ENCODE peak calls at places on chromosomes 6 and 20, in seven cellular contexts. W is OCI-LY7; R is AG04450; L is sigmoid colon; N is fibroblast of lung; B is A673; P is CD8-positive, alpha-beta T cell. K is an unnamed sample.

GRCh38 chr20:47456952-47457724 is 44.5 kb upstream of the NCOA3 start:
- DNase-seq in W (no peak), R (no peak), L (no peak), N (peak), B (no peak), P (no peak), K (no peak)

GRCh38 chr20:46865824-46866223 is 28.8 kb upstream of the EYA2 start:
- DNase-seq in W (no peak), R (no peak), L (no peak), N (no peak), B (no peak), P (no peak), K (no peak)

GRCh38 chr20:63378626-63379025 is 17.5 kb upstream of the CHRNA4 start:
- DNase-seq in W (no peak), R (no peak), L (no peak), N (no peak), B (no peak), P (peak), K (no peak)

GRCh38 chr6:85747093-85747492 is 104.4 kb upstream of the SYNCRIP start:
- DNase-seq in W (no peak), R (no peak), L (no peak), N (peak), B (no peak), P (no peak), K (no peak)

GRCh38 chr6:165571068-165571682 is 91.9 kb downstream of the PDE10A start:
- DNase-seq in W (no peak), R (no peak), L (no peak), N (peak), B (no peak), P (no peak), K (no peak)

GRCh38 chr6:21726676-21727075 is 133.1 kb downstream of the SOX4 start:
- DNase-seq in W (no peak), R (no peak), L (no peak), N (peak), B (no peak), P (no peak), K (no peak)

GRCh38 chr20:52524865-52525264 is 333.3 kb upstream of the ZFP64 start:
- DNase-seq in W (no peak), R (no peak), L (no peak), N (peak), B (no peak), P (no peak), K (no peak)

GRCh38 chr20:47144463-47144862 is 212.0 kb downstream of the ZMYND8 start:
- DNase-seq in W (no peak), R (no peak), L (no peak), N (no peak), B (no peak), P (no peak), K (no peak)

GRCh38 chr6:43943099-43943766 is 173.2 kb downstream of the VEGFA start:
- DNase-seq in W (no peak), R (no peak), L (peak), N (no peak), B (no peak), P (no peak), K (no peak)

GRCh38 chr20:22775671-22776139 is 191.3 kb upstream of the FOXA2 start:
- DNase-seq in W (no peak), R (no peak), L (no peak), N (peak), B (no peak), P (no peak), K (no peak)

GRCh38 chr20:50369225-50370035 is 140.8 kb upstream of the PTPN1 start:
- DNase-seq in W (no peak), R (no peak), L (no peak), N (no peak), B (no peak), P (no peak), K (peak)

GRCh38 chr6:30763618-30764489 is 19.5 kb upstream of the IER3 start:
- DNase-seq in W (no peak), R (no peak), L (no peak), N (peak), B (peak), P (no peak), K (no peak)

GRCh38 chr20:16129411-16129810 is 443.8 kb downstream of the KIF16B start:
- DNase-seq in W (no peak), R (no peak), L (no peak), N (no peak), B (no peak), P (no peak), K (no peak)

GRCh38 chr20:62752671-62753501 is 43.4 kb upstream of the MRGBP start:
- DNase-seq in W (no peak), R (peak), L (no peak), N (peak), B (no peak), P (peak), K (no peak)

GRCh38 chr6:20952605-20953004 is 418.3 kb downstream of the CDKAL1 start:
- DNase-seq in W (no peak), R (peak), L (no peak), N (peak), B (peak), P (no peak), K (no peak)

GRCh38 chr20:44694159-44694558 is 21.0 kb upstream of the CCN5 start:
- DNase-seq in W (no peak), R (no peak), L (no peak), N (no peak), B (no peak), P (no peak), K (no peak)

GRCh38 chr6:129748901-129749748 is 39.1 kb upstream of the ARHGAP18 start:
- DNase-seq in W (no peak), R (no peak), L (no peak), N (peak), B (peak), P (no peak), K (no peak)

GRCh38 chr6:168272379-168273011 is 47.1 kb downstream of the DACT2 start:
- DNase-seq in W (no peak), R (no peak), L (no peak), N (no peak), B (no peak), P (no peak), K (no peak)

GRCh38 chr6:10883312-10884244 is 1.7 kb upstream of the GCM2 start:
- DNase-seq in W (no peak), R (no peak), L (no peak), N (no peak), B (no peak), P (no peak), K (no peak)
- H3K4me3 ChIP-seq in W (no peak), R (no peak), L (no peak), N (no peak), B (no peak), P (no peak), K (no peak)

DNA sequence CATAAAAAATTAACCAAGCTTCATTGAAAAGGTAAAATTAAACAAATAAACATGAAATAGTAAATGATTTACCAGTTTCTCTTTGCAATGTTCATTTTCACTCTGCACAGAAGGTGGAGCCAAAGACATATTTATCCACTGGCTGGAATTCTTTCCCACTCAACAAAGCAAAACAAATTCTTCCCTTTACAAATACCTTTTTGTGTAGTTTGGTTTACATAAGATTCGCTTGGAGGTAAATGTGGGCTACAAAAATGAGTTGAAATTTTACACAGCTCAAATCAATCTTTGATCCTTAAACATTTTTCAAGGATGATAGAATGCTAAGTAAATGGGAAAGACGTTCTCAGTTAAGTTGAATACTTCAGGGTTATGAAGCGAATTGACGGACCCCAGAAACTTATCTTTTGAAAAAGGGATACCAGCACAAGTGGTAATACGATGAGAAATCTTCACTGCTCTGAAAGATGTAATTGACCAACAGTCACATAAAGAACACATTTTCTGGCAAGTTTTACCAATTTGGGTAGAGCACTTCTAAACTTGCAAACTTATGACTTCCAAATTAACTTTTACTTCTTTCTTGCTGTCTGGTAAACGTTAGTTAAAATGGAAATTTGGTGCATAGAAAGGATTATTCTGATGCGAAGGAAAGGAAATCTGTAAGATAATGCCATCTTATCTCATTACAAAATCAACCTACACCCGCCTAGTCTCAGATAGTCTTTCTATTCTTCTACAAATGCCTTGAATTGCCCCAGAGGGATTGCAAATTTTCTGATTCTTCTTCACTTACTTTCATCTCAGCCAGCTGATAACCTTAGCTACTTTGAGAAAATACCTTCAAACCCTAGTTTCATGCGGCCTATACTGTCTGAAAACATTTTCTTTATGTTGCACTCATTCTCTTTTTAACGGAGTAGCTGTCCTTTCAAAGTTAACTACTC is 4.7 kb upstream of the GJA1 start:
- DNase-seq in W (no peak), R (peak), L (no peak), N (peak), B (peak), P (no peak), K (no peak)
- TF ChIP-seq CTCF in W (peak), R (peak), L (peak), N (peak), B (peak), P (no peak), K (peak)

GRCh38 chr6:124200661-124201060 is 397.0 kb downstream of the NKAIN2 start:
- DNase-seq in W (no peak), R (no peak), L (no peak), N (no peak), B (no peak), P (no peak), K (no peak)
- H3K4me3 ChIP-seq in W (no peak), R (no peak), L (no peak), N (no peak), B (no peak), P (no peak), K (no peak)

GRCh38 chr6:148021135-148021534 is 321.5 kb upstream of the SASH1 start:
- DNase-seq in W (no peak), R (no peak), L (no peak), N (no peak), B (no peak), P (no peak), K (no peak)

GRCh38 chr6:148021715-148022114 is 320.9 kb upstream of the SASH1 start:
- DNase-seq in W (no peak), R (no peak), L (no peak), N (no peak), B (no peak), P (no peak), K (peak)

DNA sequence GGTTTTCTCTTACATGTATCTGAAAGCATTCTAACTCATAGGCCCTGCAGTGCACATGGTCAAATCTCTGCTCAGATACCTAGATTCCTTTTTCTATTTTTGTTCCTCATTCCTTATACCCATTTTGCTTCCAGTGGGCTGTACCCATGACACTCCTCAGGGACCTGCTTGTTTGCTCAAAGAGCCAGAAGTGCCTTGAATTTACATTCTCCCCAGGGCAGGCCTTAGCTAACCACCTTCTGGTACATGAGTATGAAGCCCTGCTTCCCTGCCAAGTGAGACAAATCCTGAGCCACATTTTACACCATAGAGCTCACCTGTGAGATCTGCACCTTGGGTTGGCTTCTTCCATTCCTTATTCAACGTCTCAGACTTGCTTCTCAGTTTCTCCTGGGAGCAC is 326.6 kb upstream of the SASH1 start:
- DNase-seq in W (no peak), R (no peak), L (no peak), N (no peak), B (no peak), P (no peak), K (no peak)
- TF ChIP-seq CTCF in W (no peak), R (no peak), L (no peak), N (no peak), B (no peak), P (no peak), K (no peak)

GRCh38 chr6:5996701-5997419 is 9.9 kb downstream of the NRN1 start:
- DNase-seq in W (no peak), R (no peak), L (no peak), N (no peak), B (peak), P (no peak), K (no peak)

GRCh38 chr6:5999688-6000608 is 6.8 kb downstream of the NRN1 start:
- DNase-seq in W (no peak), R (no peak), L (no peak), N (no peak), B (no peak), P (no peak), K (no peak)

GRCh38 chr6:5998236-5998635 is 8.5 kb downstream of the NRN1 start:
- DNase-seq in W (no peak), R (no peak), L (no peak), N (no peak), B (no peak), P (no peak), K (no peak)

GRCh38 chr6:5997420-5998093 is 9.2 kb downstream of the NRN1 start:
- DNase-seq in W (peak), R (no peak), L (no peak), N (no peak), B (peak), P (no peak), K (no peak)

GRCh38 chr6:5998741-5999687 is 7.7 kb downstream of the NRN1 start:
- DNase-seq in W (no peak), R (no peak), L (peak), N (no peak), B (peak), P (no peak), K (no peak)
- H3K4me3 ChIP-seq in W (no peak), R (no peak), L (peak), N (peak), B (peak), P (no peak), K (no peak)

GRCh38 chr6:2693191-2693590 is 57.5 kb downstream of the MYLK4 start:
- DNase-seq in W (no peak), R (no peak), L (no peak), N (no peak), B (no peak), P (no peak), K (no peak)

GRCh38 chr6:2697291-2697690 is 53.4 kb downstream of the MYLK4 start:
- DNase-seq in W (no peak), R (no peak), L (no peak), N (no peak), B (no peak), P (no peak), K (no peak)

DNA sequence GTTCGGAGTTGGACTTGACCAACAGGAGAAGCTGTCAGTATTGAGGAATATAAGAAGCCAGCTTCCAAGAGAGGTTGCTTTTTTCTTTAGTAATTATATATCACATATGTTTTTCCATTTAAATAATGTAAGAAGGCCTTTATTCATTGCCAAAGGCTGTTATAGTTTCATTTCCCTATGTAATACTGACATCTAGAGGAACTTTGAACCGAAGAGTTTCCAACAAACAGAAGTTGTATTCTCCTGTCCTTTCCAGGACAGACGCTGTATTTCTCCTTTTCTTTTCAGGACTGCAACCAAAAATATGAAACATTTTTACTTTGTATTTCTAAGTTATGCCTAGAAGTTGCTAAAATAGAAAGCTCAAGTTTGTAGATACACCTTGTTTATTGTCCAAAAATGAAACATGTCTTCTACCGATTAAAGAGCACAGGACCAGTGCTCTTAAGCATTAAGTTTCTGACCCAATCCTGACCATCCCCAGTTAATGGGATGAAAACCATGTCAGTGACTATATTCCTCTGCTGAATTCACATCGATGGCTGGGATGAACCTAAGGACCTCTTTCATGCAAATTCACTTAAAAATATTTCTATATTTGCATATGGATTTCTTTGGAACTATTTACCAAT is 55.1 kb downstream of the MYLK4 start:
- DNase-seq in W (peak), R (peak), L (no peak), N (peak), B (peak), P (no peak), K (no peak)
- TF ChIP-seq CTCF in W (peak), R (peak), L (no peak), N (peak), B (peak), P (no peak), K (no peak)

GRCh38 chr6:116005508-116005855 is 55.2 kb downstream of the FRK start:
- DNase-seq in W (no peak), R (no peak), L (no peak), N (no peak), B (no peak), P (no peak), K (no peak)

GRCh38 chr6:116011096-116011401 is 49.6 kb downstream of the FRK start:
- DNase-seq in W (no peak), R (no peak), L (no peak), N (no peak), B (no peak), P (no peak), K (no peak)

GRCh38 chr6:116010400-116011095 is 50.1 kb downstream of the FRK start:
- DNase-seq in W (peak), R (peak), L (peak), N (peak), B (peak), P (peak), K (peak)

GRCh38 chr6:116011520-116011919 is 49.2 kb downstream of the FRK start:
- DNase-seq in W (no peak), R (no peak), L (no peak), N (no peak), B (no peak), P (no peak), K (no peak)

GRCh38 chr6:116008470-116009229 is 52.0 kb downstream of the FRK start:
- DNase-seq in W (peak), R (no peak), L (no peak), N (peak), B (peak), P (no peak), K (peak)
- H3K4me3 ChIP-seq in W (no peak), R (no peak), L (no peak), N (no peak), B (no peak), P (no peak), K (no peak)

DNA sequence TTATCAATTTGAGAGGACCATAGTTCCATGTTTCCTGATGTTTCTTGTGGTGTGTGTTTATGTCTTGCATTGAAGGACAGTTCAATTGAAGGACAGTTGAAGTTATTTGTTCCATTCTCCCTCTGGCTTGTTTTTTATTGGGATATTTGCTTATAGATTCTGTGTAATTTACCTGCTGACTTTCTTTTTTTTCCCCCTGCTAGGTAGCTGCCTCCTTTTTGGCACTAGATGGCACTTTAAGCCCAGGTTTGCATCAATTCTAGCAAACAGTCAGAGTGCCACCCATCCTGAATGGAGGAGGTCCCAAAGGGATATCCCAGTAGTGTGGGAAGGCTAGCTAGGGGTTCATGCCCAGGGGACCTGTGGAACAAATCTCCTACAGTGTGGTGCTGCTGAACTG is 78.1 kb downstream of the CFAP61 start:
- DNase-seq in W (peak), R (no peak), L (no peak), N (no peak), B (peak), P (no peak), K (no peak)
- TF ChIP-seq CTCF in W (peak), R (no peak), L (no peak), N (peak), B (peak), P (no peak), K (no peak)

GRCh38 chr6:142848969-142849368 is 96.0 kb downstream of the HIVEP2 start:
- DNase-seq in W (no peak), R (no peak), L (no peak), N (no peak), B (no peak), P (no peak), K (no peak)

GRCh38 chr6:142851601-142852000 is 93.4 kb downstream of the HIVEP2 start:
- DNase-seq in W (no peak), R (no peak), L (no peak), N (no peak), B (no peak), P (no peak), K (no peak)

GRCh38 chr6:142853244-142854180 is 91.5 kb downstream of the HIVEP2 start:
- DNase-seq in W (peak), R (no peak), L (no peak), N (peak), B (no peak), P (no peak), K (no peak)

GRCh38 chr6:142848156-142848555 is 96.8 kb downstream of the HIVEP2 start:
- DNase-seq in W (no peak), R (no peak), L (no peak), N (no peak), B (no peak), P (no peak), K (no peak)

DNA sequence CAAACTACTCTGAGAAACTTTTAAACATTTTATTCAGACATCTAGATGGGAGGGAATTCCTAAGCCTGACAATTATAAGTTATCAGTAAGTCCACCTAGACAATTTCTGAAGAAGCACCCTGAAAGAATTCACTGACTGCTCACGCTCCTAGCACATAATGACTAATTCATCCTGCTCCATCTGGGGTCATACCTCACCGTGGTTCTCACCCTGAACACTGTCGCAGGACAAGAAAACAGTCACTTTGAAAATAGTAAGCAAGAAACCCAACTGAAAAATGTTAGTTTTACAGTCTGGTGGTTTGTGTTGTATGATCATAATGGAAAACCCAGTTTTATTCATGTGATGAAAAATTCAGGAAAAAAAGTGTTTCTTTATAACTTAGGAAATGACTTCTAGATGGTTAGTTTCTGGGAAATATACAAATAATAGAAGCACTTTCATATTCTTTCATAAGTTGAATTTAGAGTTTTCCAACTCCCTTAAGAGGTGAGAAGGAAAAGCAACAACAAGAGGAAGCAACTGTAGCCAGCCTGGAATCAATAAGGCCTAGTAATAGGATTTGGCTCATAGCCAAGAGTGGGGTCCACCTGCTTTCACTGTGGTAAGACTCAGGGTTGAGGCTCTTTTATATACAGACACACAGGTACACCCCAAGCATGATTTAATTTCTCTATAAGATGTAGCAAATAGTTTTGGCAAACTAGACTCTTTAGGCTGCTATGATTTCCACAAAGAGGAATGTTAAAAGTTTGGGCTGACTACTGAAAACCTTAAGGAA is 94.1 kb downstream of the HIVEP2 start:
- DNase-seq in W (peak), R (no peak), L (no peak), N (peak), B (no peak), P (peak), K (no peak)
- H3K4me3 ChIP-seq in W (peak), R (no peak), L (no peak), N (no peak), B (no peak), P (no peak), K (no peak)

K was measured in left lung.